ENCODE peak calls at places on chromosomes 16 and 17, in five cellular contexts. O is IMR-90, I is K562, M is HepG2, W is SK-N-SH. L is an unnamed sample.

GRCh38 chr17:64502021-64502420 is 4.1 kb downstream of the DDX5 start:
- DNase-seq in O (no peak), W (no peak), I (no peak), M (no peak), L (no peak)

GRCh38 chr17:60141111-60142018 is 8.4 kb upstream of the CA4 start:
- DNase-seq in O (peak), I (no peak), W (peak), M (no peak), L (no peak)

GRCh38 chr16:87436225-87437172 is 44.4 kb downstream of the MAP1LC3B start:
- DNase-seq in W (peak), O (peak), I (no peak), M (no peak), L (no peak)

GRCh38 chr16:28092721-28093382 is 29.3 kb upstream of the GSG1L start:
- DNase-seq in W (peak), O (no peak), I (no peak), M (no peak), L (no peak)

GRCh38 chr17:7842380-7842949 is 8.4 kb downstream of the KDM6B start:
- DNase-seq in W (no peak), M (peak), I (peak), O (peak), L (no peak)

GRCh38 chr17:1455291-1455747 is 713 bp downstream of the CRK start:
- DNase-seq in I (peak), O (peak), M (peak), W (peak), L (no peak)

GRCh38 chr16:4053663-4054479 is 62.4 kb downstream of the ADCY9 start:
- DNase-seq in W (no peak), M (no peak), I (no peak), O (peak), L (no peak)

GRCh38 chr16:72536673-72537435 is 364.9 kb upstream of the PMFBP1 start:
- DNase-seq in I (no peak), W (no peak), O (peak), M (no peak), L (no peak)

GRCh38 chr16:68417711-68418301 is 30.5 kb downstream of the SMPD3 start:
- DNase-seq in I (no peak), W (no peak), M (no peak), O (no peak), L (peak)

GRCh38 chr17:64315032-64315490 is 52.0 kb upstream of the TEX2 start:
- DNase-seq in W (no peak), I (no peak), M (no peak), O (no peak), L (no peak)

GRCh38 chr16:77784441-77785356 is 3.7 kb upstream of the VAT1L start:
- DNase-seq in W (peak), O (no peak), M (no peak), I (no peak), L (no peak)

GRCh38 chr17:72931635-72932034 is 160.9 kb downstream of the SLC39A11 start:
- DNase-seq in I (no peak), W (no peak), O (no peak), M (no peak), L (peak)

GRCh38 chr16:10892782-10893181 is 15.8 kb downstream of the CIITA start:
- DNase-seq in I (no peak), M (no peak), O (no peak), W (no peak), L (no peak)

GRCh38 chr16:10897134-10897533 is 20.1 kb downstream of the CIITA start:
- DNase-seq in M (no peak), O (no peak), W (no peak), I (no peak), L (no peak)

GRCh38 chr16:10896165-10896564 is 19.2 kb downstream of the CIITA start:
- DNase-seq in W (no peak), O (no peak), M (no peak), I (no peak), L (no peak)

GRCh38 chr16:10896723-10897122 is 19.7 kb downstream of the CIITA start:
- DNase-seq in M (no peak), O (no peak), I (no peak), W (no peak), L (no peak)

GRCh38 chr16:10895053-10895946 is 18.3 kb downstream of the CIITA start:
- DNase-seq in W (no peak), M (peak), O (peak), I (peak), L (no peak)
- TF ChIP-seq MXI1 in W (no peak), M (no peak), O (no peak), I (no peak), L (no peak)

GRCh38 chr16:65740716-65741115 is 618.9 kb upstream of the CDH11 start:
- DNase-seq in O (peak), M (no peak), I (no peak), W (no peak), L (no peak)
- TF ChIP-seq MXI1 in O (no peak), M (no peak), I (no peak), W (no peak), L (no peak)

GRCh38 chr16:1056196-1056595 is 16.4 kb upstream of the SSTR5 start:
- DNase-seq in O (no peak), W (no peak), M (no peak), I (no peak), L (no peak)

GRCh38 chr16:1052791-1053521 is 19.6 kb upstream of the SSTR5 start:
- DNase-seq in I (no peak), M (no peak), W (no peak), O (no peak), L (no peak)

GRCh38 chr16:1055557-1055924 is 17.0 kb upstream of the SSTR5 start:
- DNase-seq in M (no peak), I (no peak), O (no peak), W (no peak), L (no peak)

GRCh38 chr16:1053700-1054368 is 18.7 kb upstream of the SSTR5 start:
- DNase-seq in I (no peak), M (no peak), O (no peak), W (no peak), L (no peak)

DNA sequence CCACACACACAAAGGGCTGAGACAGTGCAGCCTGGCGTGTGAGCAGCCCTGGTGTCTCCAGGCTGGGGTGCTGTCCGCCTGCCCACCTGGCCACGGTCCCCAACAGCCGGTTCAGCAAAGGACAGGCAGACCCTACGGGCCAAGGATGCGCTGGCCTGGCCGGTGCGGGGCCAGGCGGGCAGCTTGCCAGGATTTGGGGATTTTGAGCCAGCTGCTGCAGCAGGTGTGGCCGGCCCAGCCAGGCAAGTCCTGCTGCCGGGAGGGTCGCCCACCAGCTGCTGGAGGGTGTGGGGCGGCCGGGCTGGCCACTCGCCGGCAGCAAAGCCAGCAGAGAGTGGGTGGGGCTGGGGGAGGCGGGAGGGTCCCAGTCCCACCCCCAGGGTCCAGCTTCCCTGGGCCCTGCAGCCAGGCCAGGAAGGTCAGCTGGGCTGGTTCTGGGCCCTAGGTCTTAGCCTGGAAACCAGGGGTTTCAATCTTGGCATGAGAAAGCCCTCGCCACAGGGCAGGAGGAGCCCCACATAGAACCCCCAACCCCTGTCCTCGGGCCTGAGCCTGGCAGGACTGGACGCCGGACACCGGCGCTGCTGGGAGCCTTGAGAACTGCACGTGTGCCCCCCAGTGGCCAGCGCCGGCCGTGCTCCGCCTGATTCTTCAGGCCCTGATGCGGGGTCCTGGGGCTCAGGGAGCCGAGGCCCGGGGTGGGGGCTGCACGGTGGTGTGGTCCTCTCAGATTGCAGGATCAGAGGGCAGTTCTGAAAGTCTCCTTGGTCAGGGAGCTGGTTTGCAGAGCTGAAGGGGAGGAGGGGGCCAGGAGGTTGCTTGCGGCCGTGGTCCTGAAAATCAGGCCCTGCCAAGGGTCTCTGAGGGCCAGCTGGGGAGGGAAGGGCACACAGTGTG is 17.6 kb upstream of the SSTR5 start:
- DNase-seq in I (peak), O (peak), W (peak), M (peak), L (no peak)
- TF ChIP-seq MXI1 in I (no peak), O (no peak), W (no peak), M (no peak), L (no peak)

GRCh38 chr17:38693700-38694329 is 11.3 kb upstream of the MLLT6 start:
- DNase-seq in O (peak), M (peak), W (peak), I (no peak), L (no peak)
- TF ChIP-seq MXI1 in O (no peak), M (no peak), W (peak), I (no peak), L (no peak)

L was measured in GM12878.